ENCODE peak calls at places on chromosomes 1 and 21, in seven cellular contexts. E is right cardiac atrium; G is astrocyte; M is GM23248; S is tibial artery; Z is IMR-90; V is CD4-positive, alpha-beta T cell. B is an unnamed sample.

GRCh38 chr1:84887261-84887934 is 5.6 kb downstream of the LPAR3 start:
- DNase-seq in E (no peak), G (no peak), M (peak; percentile 90), S (no peak), Z (peak; percentile 65), V (no peak), B (peak; percentile 37)

GRCh38 chr1:113677250-113678158 is 81.8 kb downstream of the PHTF1 start:
- DNase-seq in E (peak; percentile 26), G (peak; percentile 62), M (peak; percentile 67), S (no peak), Z (peak; percentile 63), V (no peak), B (peak; percentile 20)

GRCh38 chr1:101376121-101377095 is 139.6 kb downstream of the S1PR1 start:
- DNase-seq in E (no peak), G (no peak), M (no peak), S (no peak), Z (no peak), V (no peak), B (no peak)

GRCh38 chr1:2209400-2210083 is 15.0 kb upstream of the FAAP20 start:
- DNase-seq in E (no peak), G (no peak), M (no peak), S (peak; percentile 72), Z (no peak), V (no peak), B (no peak)

GRCh38 chr1:99456536-99456935 is 189.4 kb upstream of the PALMD start:
- DNase-seq in E (no peak), G (peak; percentile 60), M (no peak), S (no peak), Z (peak; percentile 6), V (no peak), B (no peak)

GRCh38 chr1:85406887-85407593 is 57.9 kb downstream of the DDAH1 start:
- DNase-seq in E (peak; percentile 37), G (peak; percentile 96), M (peak; percentile 98), S (no peak), Z (peak; percentile 94), V (no peak), B (peak; percentile 69)

GRCh38 chr1:16371725-16372124 is 4.7 kb downstream of the SZRD1 start:
- DNase-seq in E (no peak), G (peak; percentile 71), M (peak; percentile 69), S (no peak), Z (peak; percentile 65), V (no peak), B (no peak)

GRCh38 chr1:20405893-20406604 is 80.0 kb downstream of the CAMK2N1 start:
- DNase-seq in E (no peak), G (peak; percentile 72), M (peak; percentile 78), S (no peak), Z (peak; percentile 45), V (no peak), B (no peak)

GRCh38 chr1:202684716-202685115 is 25.5 kb downstream of the SYT2 start:
- DNase-seq in E (no peak), G (no peak), M (no peak), S (peak; percentile 37), Z (no peak), V (no peak), B (no peak)

GRCh38 chr1:50976890-50977574 is 7.0 kb downstream of the CDKN2C start:
- DNase-seq in E (no peak), G (peak; percentile 32), M (peak; percentile 80), S (peak; percentile 73), Z (peak; percentile 39), V (no peak), B (no peak)

GRCh38 chr1:179121159-179121938 is 39.5 kb downstream of the TOR3A start:
- DNase-seq in E (no peak), G (no peak), M (peak; percentile 72), S (no peak), Z (peak; percentile 62), V (no peak), B (no peak)

GRCh38 chr1:218728994-218729393 is 383.9 kb downstream of the TGFB2 start:
- DNase-seq in E (no peak), G (no peak), M (no peak), S (no peak), Z (no peak), V (no peak), B (no peak)

GRCh38 chr21:15192243-15192642 is 127.4 kb upstream of the NRIP1 start:
- DNase-seq in E (no peak), G (no peak), M (no peak), S (no peak), Z (no peak), V (no peak), B (no peak)

GRCh38 chr21:36035381-36035791 is 24.9 kb downstream of the SETD4 start:
- DNase-seq in E (no peak), G (no peak), M (no peak), S (no peak), Z (no peak), V (no peak), B (no peak)

GRCh38 chr1:234841710-234842231 is 231.8 kb upstream of the IRF2BP2 start:
- DNase-seq in E (no peak), G (no peak), M (peak; percentile 40), S (no peak), Z (peak; percentile 30), V (no peak), B (no peak)

GRCh38 chr1:22289251-22289995 is 146.5 kb upstream of the WNT4 start:
- DNase-seq in E (no peak), G (no peak), M (no peak), S (peak; percentile 35), Z (no peak), V (no peak), B (no peak)

GRCh38 chr1:167317463-167317862 is 96.8 kb downstream of the POU2F1 start:
- DNase-seq in E (no peak), G (no peak), M (no peak), S (no peak), Z (no peak), V (no peak), B (no peak)
- H3K9me3 ChIP-seq in E (peaks cover 2% of the 10 kb centered on the region), G (peaks cover 7% of the 10 kb centered on the region), M (no peaks in the 10 kb centered on the region), S (peaks cover 50% of the 10 kb centered on the region), Z (peaks cover 4% of the 10 kb centered on the region), V (peaks cover 60% of the 10 kb centered on the region), B (peaks cover 6% of the 10 kb centered on the region)

GRCh38 chr1:37612186-37612585 is 16.4 kb upstream of the GNL2 start:
- DNase-seq in E (no peak), G (no peak), M (no peak), S (no peak), Z (no peak), V (no peak), B (no peak)
- H3K27me3 ChIP-seq in E (no peaks in the 10 kb centered on the region), G (peaks cover 22% of the 10 kb centered on the region), M (peaks cover 9% of the 10 kb centered on the region), S (peaks cover 44% of the 10 kb centered on the region), Z (peaks cover 48% of the 10 kb centered on the region), V (peaks cover 18% of the 10 kb centered on the region), B (peaks cover 37% of the 10 kb centered on the region)

GRCh38 chr1:151838491-151839412 is 868 bp downstream of the C2CD4D start:
- DNase-seq in E (peak; percentile 28), G (no peak), M (no peak), S (no peak), Z (no peak), V (peak; percentile 37), B (no peak)

GRCh38 chr1:151841141-151841540 is 1.5 kb upstream of the C2CD4D start:
- DNase-seq in E (no peak), G (peak; percentile 83), M (peak; percentile 61), S (no peak), Z (peak; percentile 72), V (no peak), B (no peak)

GRCh38 chr1:151839457-151840409 is at the start of gene C2CD4D:
- DNase-seq in E (peak; percentile 62), G (no peak), M (no peak), S (no peak), Z (no peak), V (peak; percentile 67), B (no peak)

GRCh38 chr1:151837841-151838490 is 1.7 kb downstream of the C2CD4D start:
- DNase-seq in E (no peak), G (no peak), M (peak; percentile 59), S (no peak), Z (peak; percentile 10), V (no peak), B (no peak)

GRCh38 chr1:151840421-151840820 is 801 bp upstream of the C2CD4D start:
- DNase-seq in E (no peak), G (no peak), M (no peak), S (no peak), Z (no peak), V (no peak), B (no peak)
- H3K27ac ChIP-seq in E (no peak overlapping the region), G (no peak overlapping the region), M (no peak overlapping the region), S (no peak overlapping the region), Z (no peak overlapping the region), V (peak overlapping the region; percentile 54), B (no peak overlapping the region)

DNA sequence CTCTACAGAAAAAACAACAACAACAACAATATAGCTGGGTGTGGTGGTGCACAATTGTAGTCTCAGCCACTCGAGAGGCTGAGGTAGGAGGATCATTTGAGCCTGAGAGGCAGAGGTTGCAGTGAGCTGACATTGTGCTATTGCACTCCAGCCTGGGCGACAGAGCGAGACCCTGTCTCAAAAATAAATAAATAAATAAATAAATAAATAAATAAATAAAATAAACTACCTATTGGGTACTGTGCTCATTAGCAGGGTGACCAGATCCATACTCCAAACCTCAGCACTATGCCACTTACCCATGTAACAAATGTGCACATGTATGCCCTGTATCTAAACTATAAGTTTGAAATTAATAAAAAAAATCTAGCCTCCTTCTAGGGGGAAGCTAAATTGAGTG is 369.4 kb upstream of the AJAP1 start:
- DNase-seq in E (no peak), G (no peak), M (no peak), S (no peak), Z (no peak), V (no peak), B (no peak)
- H3K9me3 ChIP-seq in E (no peaks in the 10 kb centered on the region), G (peaks cover 2% of the 10 kb centered on the region), M (no peaks in the 10 kb centered on the region), S (no peaks in the 10 kb centered on the region), Z (peaks cover 21% of the 10 kb centered on the region), V (no peaks in the 10 kb centered on the region), B (peaks cover 24% of the 10 kb centered on the region)